ENCODE peak calls at places on chromosomes 3 and 15, in nine cellular contexts. One of them, this sample, is unnamed.

GRCh38 chr3:134630506-134630905 is 20.3 kb downstream of the KY start:
- DNase-seq in DMS153: no peak
- DNase-seq in Peyer's patch: no peak
- DNase-seq in GM10248: no peak
- DNase-seq in endothelial cell: no peak
- DNase-seq in stimulated activated naive CD8-positive, alpha-beta T cell treated with anti-CD3 and anti-CD28 coated beads, Interleukin-15, amount 100 ng/mL, for 72 hours: no peak
- DNase-seq in SJSA1: no peak
- DNase-seq in fibroblast of the aortic adventitia: peak
- DNase-seq in lower lobe of right lung: no peak
- DNase-seq in this sample: no peak

GRCh38 chr3:16309558-16309957 is 44.5 kb downstream of the OXNAD1 start:
- DNase-seq in SJSA1: no peak
- DNase-seq in endothelial cell: no peak
- DNase-seq in Peyer's patch: no peak
- DNase-seq in stimulated activated naive CD8-positive, alpha-beta T cell treated with anti-CD3 and anti-CD28 coated beads, Interleukin-15, amount 100 ng/mL, for 72 hours: peak
- DNase-seq in lower lobe of right lung: no peak
- DNase-seq in fibroblast of the aortic adventitia: peak
- DNase-seq in GM10248: no peak
- DNase-seq in DMS153: no peak
- DNase-seq in this sample: peak

GRCh38 chr15:86624261-86625036 is 544.8 kb downstream of the AGBL1 start:
- DNase-seq in DMS153: peak
- DNase-seq in GM10248: no peak
- DNase-seq in endothelial cell: peak
- DNase-seq in lower lobe of right lung: peak
- DNase-seq in SJSA1: peak
- DNase-seq in Peyer's patch: peak
- DNase-seq in fibroblast of the aortic adventitia: peak
- DNase-seq in stimulated activated naive CD8-positive, alpha-beta T cell treated with anti-CD3 and anti-CD28 coated beads, Interleukin-15, amount 100 ng/mL, for 72 hours: peak
- DNase-seq in this sample: peak

GRCh38 chr15:52331490-52332240 is 36.1 kb upstream of the MYO5C start:
- DNase-seq in Peyer's patch: peak
- DNase-seq in stimulated activated naive CD8-positive, alpha-beta T cell treated with anti-CD3 and anti-CD28 coated beads, Interleukin-15, amount 100 ng/mL, for 72 hours: peak
- DNase-seq in SJSA1: peak
- DNase-seq in lower lobe of right lung: no peak
- DNase-seq in DMS153: no peak
- DNase-seq in GM10248: peak
- DNase-seq in endothelial cell: peak
- DNase-seq in fibroblast of the aortic adventitia: peak
- DNase-seq in this sample: no peak

GRCh38 chr15:66566963-66567531 is 1.2 kb upstream of the LCTL start:
- DNase-seq in fibroblast of the aortic adventitia: peak
- DNase-seq in endothelial cell: peak
- DNase-seq in SJSA1: peak
- DNase-seq in DMS153: no peak
- DNase-seq in lower lobe of right lung: peak
- DNase-seq in GM10248: peak
- DNase-seq in Peyer's patch: peak
- DNase-seq in stimulated activated naive CD8-positive, alpha-beta T cell treated with anti-CD3 and anti-CD28 coated beads, Interleukin-15, amount 100 ng/mL, for 72 hours: peak
- DNase-seq in this sample: peak

GRCh38 chr3:122635789-122636188 is 44.9 kb upstream of the PARP14 start:
- DNase-seq in stimulated activated naive CD8-positive, alpha-beta T cell treated with anti-CD3 and anti-CD28 coated beads, Interleukin-15, amount 100 ng/mL, for 72 hours: no peak
- DNase-seq in GM10248: no peak
- DNase-seq in fibroblast of the aortic adventitia: peak
- DNase-seq in endothelial cell: no peak
- DNase-seq in SJSA1: peak
- DNase-seq in DMS153: no peak
- DNase-seq in lower lobe of right lung: no peak
- DNase-seq in Peyer's patch: no peak
- DNase-seq in this sample: no peak

GRCh38 chr15:100929641-100930042 is 10.5 kb downstream of the LRRK1 start:
- DNase-seq in Peyer's patch: no peak
- DNase-seq in DMS153: no peak
- DNase-seq in stimulated activated naive CD8-positive, alpha-beta T cell treated with anti-CD3 and anti-CD28 coated beads, Interleukin-15, amount 100 ng/mL, for 72 hours: no peak
- DNase-seq in endothelial cell: peak
- DNase-seq in SJSA1: no peak
- DNase-seq in fibroblast of the aortic adventitia: no peak
- DNase-seq in GM10248: peak
- DNase-seq in lower lobe of right lung: no peak
- DNase-seq in this sample: no peak

GRCh38 chr15:66882251-66883020 is 180.4 kb downstream of the SMAD6 start:
- DNase-seq in GM10248: peak
- DNase-seq in lower lobe of right lung: no peak
- DNase-seq in DMS153: no peak
- DNase-seq in Peyer's patch: no peak
- DNase-seq in SJSA1: peak
- DNase-seq in endothelial cell: no peak
- DNase-seq in fibroblast of the aortic adventitia: peak
- DNase-seq in stimulated activated naive CD8-positive, alpha-beta T cell treated with anti-CD3 and anti-CD28 coated beads, Interleukin-15, amount 100 ng/mL, for 72 hours: no peak
- DNase-seq in this sample: no peak

GRCh38 chr3:158091526-158091925 is 14.7 kb downstream of the SHOX2 start:
- DNase-seq in fibroblast of the aortic adventitia: peak
- DNase-seq in SJSA1: no peak
- DNase-seq in endothelial cell: no peak
- DNase-seq in Peyer's patch: no peak
- DNase-seq in stimulated activated naive CD8-positive, alpha-beta T cell treated with anti-CD3 and anti-CD28 coated beads, Interleukin-15, amount 100 ng/mL, for 72 hours: no peak
- DNase-seq in GM10248: no peak
- DNase-seq in lower lobe of right lung: no peak
- DNase-seq in DMS153: no peak
- DNase-seq in this sample: no peak

GRCh38 chr3:149648525-149648924 is 9.3 kb downstream of the WWTR1 start:
- DNase-seq in endothelial cell: no peak
- DNase-seq in DMS153: no peak
- DNase-seq in fibroblast of the aortic adventitia: peak
- DNase-seq in GM10248: no peak
- DNase-seq in lower lobe of right lung: no peak
- DNase-seq in SJSA1: no peak
- DNase-seq in stimulated activated naive CD8-positive, alpha-beta T cell treated with anti-CD3 and anti-CD28 coated beads, Interleukin-15, amount 100 ng/mL, for 72 hours: no peak
- DNase-seq in Peyer's patch: no peak
- DNase-seq in this sample: no peak

GRCh38 chr3:138381413-138381901 is 33.1 kb downstream of the MRAS start:
- DNase-seq in DMS153: no peak
- DNase-seq in GM10248: no peak
- DNase-seq in endothelial cell: no peak
- DNase-seq in stimulated activated naive CD8-positive, alpha-beta T cell treated with anti-CD3 and anti-CD28 coated beads, Interleukin-15, amount 100 ng/mL, for 72 hours: no peak
- DNase-seq in lower lobe of right lung: no peak
- DNase-seq in Peyer's patch: no peak
- DNase-seq in fibroblast of the aortic adventitia: peak
- DNase-seq in SJSA1: no peak
- DNase-seq in this sample: no peak

GRCh38 chr3:99659032-99659431 is 20.6 kb downstream of the COL8A1 start:
- DNase-seq in fibroblast of the aortic adventitia: peak
- DNase-seq in lower lobe of right lung: no peak
- DNase-seq in GM10248: no peak
- DNase-seq in DMS153: no peak
- DNase-seq in endothelial cell: no peak
- DNase-seq in Peyer's patch: no peak
- DNase-seq in stimulated activated naive CD8-positive, alpha-beta T cell treated with anti-CD3 and anti-CD28 coated beads, Interleukin-15, amount 100 ng/mL, for 72 hours: no peak
- DNase-seq in SJSA1: peak
- DNase-seq in this sample: no peak

GRCh38 chr3:156687023-156687422 is 12.6 kb downstream of the TIPARP start:
- DNase-seq in endothelial cell: no peak
- DNase-seq in SJSA1: no peak
- DNase-seq in GM10248: no peak
- DNase-seq in DMS153: no peak
- DNase-seq in Peyer's patch: no peak
- DNase-seq in stimulated activated naive CD8-positive, alpha-beta T cell treated with anti-CD3 and anti-CD28 coated beads, Interleukin-15, amount 100 ng/mL, for 72 hours: no peak
- DNase-seq in fibroblast of the aortic adventitia: peak
- DNase-seq in lower lobe of right lung: no peak
- DNase-seq in this sample: no peak

GRCh38 chr3:38648659-38649499 is 608 bp downstream of the SCN5A start:
- DNase-seq in SJSA1: no peak
- DNase-seq in lower lobe of right lung: no peak
- DNase-seq in GM10248: peak
- DNase-seq in endothelial cell: no peak
- DNase-seq in DMS153: no peak
- DNase-seq in Peyer's patch: no peak
- DNase-seq in stimulated activated naive CD8-positive, alpha-beta T cell treated with anti-CD3 and anti-CD28 coated beads, Interleukin-15, amount 100 ng/mL, for 72 hours: no peak
- DNase-seq in fibroblast of the aortic adventitia: no peak
- DNase-seq in this sample: no peak

GRCh38 chr3:26505399-26505798 is 117.2 kb upstream of the LRRC3B start:
- DNase-seq in stimulated activated naive CD8-positive, alpha-beta T cell treated with anti-CD3 and anti-CD28 coated beads, Interleukin-15, amount 100 ng/mL, for 72 hours: no peak
- DNase-seq in fibroblast of the aortic adventitia: no peak
- DNase-seq in GM10248: no peak
- DNase-seq in SJSA1: no peak
- DNase-seq in Peyer's patch: no peak
- DNase-seq in DMS153: no peak
- DNase-seq in lower lobe of right lung: no peak
- DNase-seq in endothelial cell: no peak
- DNase-seq in this sample: no peak

GRCh38 chr3:193831495-193832455 is 238.8 kb downstream of the OPA1 start:
- DNase-seq in fibroblast of the aortic adventitia: no peak
- DNase-seq in DMS153: peak
- DNase-seq in SJSA1: no peak
- DNase-seq in Peyer's patch: no peak
- DNase-seq in stimulated activated naive CD8-positive, alpha-beta T cell treated with anti-CD3 and anti-CD28 coated beads, Interleukin-15, amount 100 ng/mL, for 72 hours: no peak
- DNase-seq in endothelial cell: no peak
- DNase-seq in GM10248: peak
- DNase-seq in lower lobe of right lung: no peak
- DNase-seq in this sample: no peak

GRCh38 chr3:188244395-188244861 is 90.5 kb downstream of the LPP start:
- DNase-seq in stimulated activated naive CD8-positive, alpha-beta T cell treated with anti-CD3 and anti-CD28 coated beads, Interleukin-15, amount 100 ng/mL, for 72 hours: no peak
- DNase-seq in lower lobe of right lung: no peak
- DNase-seq in SJSA1: peak
- DNase-seq in fibroblast of the aortic adventitia: peak
- DNase-seq in GM10248: no peak
- DNase-seq in endothelial cell: no peak
- DNase-seq in Peyer's patch: no peak
- DNase-seq in DMS153: no peak
- DNase-seq in this sample: no peak

GRCh38 chr3:55269636-55270035 is 217.5 kb downstream of the WNT5A start:
- DNase-seq in Peyer's patch: no peak
- DNase-seq in GM10248: no peak
- DNase-seq in stimulated activated naive CD8-positive, alpha-beta T cell treated with anti-CD3 and anti-CD28 coated beads, Interleukin-15, amount 100 ng/mL, for 72 hours: no peak
- DNase-seq in endothelial cell: no peak
- DNase-seq in SJSA1: no peak
- DNase-seq in DMS153: no peak
- DNase-seq in lower lobe of right lung: no peak
- DNase-seq in fibroblast of the aortic adventitia: no peak
- DNase-seq in this sample: no peak

GRCh38 chr3:149180057-149180573 is 41.5 kb downstream of the CP start:
- DNase-seq in endothelial cell: no peak
- DNase-seq in Peyer's patch: peak
- DNase-seq in SJSA1: peak
- DNase-seq in lower lobe of right lung: peak
- DNase-seq in GM10248: no peak
- DNase-seq in stimulated activated naive CD8-positive, alpha-beta T cell treated with anti-CD3 and anti-CD28 coated beads, Interleukin-15, amount 100 ng/mL, for 72 hours: no peak
- DNase-seq in fibroblast of the aortic adventitia: peak
- DNase-seq in DMS153: peak
- DNase-seq in this sample: no peak

GRCh38 chr15:77810180-77810579 is 177.5 kb upstream of the LINGO1 start:
- DNase-seq in endothelial cell: no peak
- DNase-seq in Peyer's patch: no peak
- DNase-seq in fibroblast of the aortic adventitia: no peak
- DNase-seq in DMS153: no peak
- DNase-seq in stimulated activated naive CD8-positive, alpha-beta T cell treated with anti-CD3 and anti-CD28 coated beads, Interleukin-15, amount 100 ng/mL, for 72 hours: no peak
- DNase-seq in lower lobe of right lung: no peak
- DNase-seq in SJSA1: no peak
- DNase-seq in GM10248: no peak
- DNase-seq in this sample: no peak

GRCh38 chr3:93989241-93989640 is 9.3 kb downstream of the ARL13B start:
- DNase-seq in Peyer's patch: no peak
- DNase-seq in lower lobe of right lung: no peak
- DNase-seq in DMS153: no peak
- DNase-seq in stimulated activated naive CD8-positive, alpha-beta T cell treated with anti-CD3 and anti-CD28 coated beads, Interleukin-15, amount 100 ng/mL, for 72 hours: no peak
- DNase-seq in fibroblast of the aortic adventitia: no peak
- DNase-seq in endothelial cell: no peak
- DNase-seq in SJSA1: no peak
- DNase-seq in GM10248: no peak
- DNase-seq in this sample: no peak

GRCh38 chr3:38019658-38020341 is 9.6 kb downstream of the PLCD1 start:
- DNase-seq in DMS153: no peak
- DNase-seq in lower lobe of right lung: no peak
- DNase-seq in Peyer's patch: no peak
- DNase-seq in stimulated activated naive CD8-positive, alpha-beta T cell treated with anti-CD3 and anti-CD28 coated beads, Interleukin-15, amount 100 ng/mL, for 72 hours: no peak
- DNase-seq in GM10248: no peak
- DNase-seq in SJSA1: no peak
- DNase-seq in fibroblast of the aortic adventitia: no peak
- DNase-seq in endothelial cell: no peak
- DNase-seq in this sample: no peak

GRCh38 chr15:33411596-33412545 is 101.1 kb downstream of the RYR3 start:
- DNase-seq in fibroblast of the aortic adventitia: no peak
- DNase-seq in lower lobe of right lung: no peak
- DNase-seq in Peyer's patch: no peak
- DNase-seq in stimulated activated naive CD8-positive, alpha-beta T cell treated with anti-CD3 and anti-CD28 coated beads, Interleukin-15, amount 100 ng/mL, for 72 hours: no peak
- DNase-seq in DMS153: no peak
- DNase-seq in GM10248: no peak
- DNase-seq in endothelial cell: no peak
- DNase-seq in SJSA1: no peak
- DNase-seq in this sample: no peak

GRCh38 chr15:66580643-66581042 is 14.8 kb upstream of the LCTL start:
- DNase-seq in fibroblast of the aortic adventitia: peak
- DNase-seq in lower lobe of right lung: no peak
- DNase-seq in GM10248: no peak
- DNase-seq in SJSA1: peak
- DNase-seq in stimulated activated naive CD8-positive, alpha-beta T cell treated with anti-CD3 and anti-CD28 coated beads, Interleukin-15, amount 100 ng/mL, for 72 hours: no peak
- DNase-seq in endothelial cell: no peak
- DNase-seq in DMS153: no peak
- DNase-seq in Peyer's patch: no peak
- DNase-seq in this sample: no peak